ENCODE peak calls at places on chromosomes 4 and X, in six cellular contexts. One of them, this sample, is unnamed.

GRCh38 chr4:76723916-76724315 is 174.0 kb downstream of the SOWAHB start:
- ATAC-seq in body of pancreas: peak
- ATAC-seq in HepG2: no peak
- ATAC-seq in Panc1: no peak
- ATAC-seq in WTC11: no peak
- ATAC-seq in activated CD8-positive, alpha-beta T cell treated with anti-CD3 and anti-CD28 coated beads for 36 hours: no peak
- ATAC-seq in this sample: no peak

GRCh38 chrX:108090474-108091265 is 672 bp downstream of the PSMD10 start:
- ATAC-seq in body of pancreas: no peak
- ATAC-seq in HepG2: peak
- ATAC-seq in Panc1: no peak
- ATAC-seq in WTC11: no peak
- ATAC-seq in activated CD8-positive, alpha-beta T cell treated with anti-CD3 and anti-CD28 coated beads for 36 hours: no peak
- ATAC-seq in this sample: no peak

GRCh38 chr4:15551740-15552446 is 82.2 kb downstream of the CC2D2A start:
- ATAC-seq in body of pancreas: peak
- ATAC-seq in HepG2: peak
- ATAC-seq in Panc1: no peak
- ATAC-seq in WTC11: no peak
- ATAC-seq in activated CD8-positive, alpha-beta T cell treated with anti-CD3 and anti-CD28 coated beads for 36 hours: no peak
- ATAC-seq in this sample: no peak

GRCh38 chrX:70129811-70130210 is 3.4 kb upstream of the IGBP1 start:
- ATAC-seq in body of pancreas: no peak
- ATAC-seq in HepG2: no peak
- ATAC-seq in Panc1: no peak
- ATAC-seq in WTC11: no peak
- ATAC-seq in activated CD8-positive, alpha-beta T cell treated with anti-CD3 and anti-CD28 coated beads for 36 hours: no peak
- ATAC-seq in this sample: no peak

GRCh38 chr4:110171981-110172380 is 26.4 kb downstream of the ELOVL6 start:
- ATAC-seq in body of pancreas: no peak
- ATAC-seq in HepG2: no peak
- ATAC-seq in Panc1: no peak
- ATAC-seq in WTC11: no peak
- ATAC-seq in activated CD8-positive, alpha-beta T cell treated with anti-CD3 and anti-CD28 coated beads for 36 hours: no peak
- ATAC-seq in this sample: no peak

GRCh38 chr4:114287079-114287696 is 307.7 kb upstream of the ARSJ start:
- ATAC-seq in body of pancreas: no peak
- ATAC-seq in HepG2: peak
- ATAC-seq in Panc1: no peak
- ATAC-seq in WTC11: no peak
- ATAC-seq in activated CD8-positive, alpha-beta T cell treated with anti-CD3 and anti-CD28 coated beads for 36 hours: no peak
- ATAC-seq in this sample: no peak

GRCh38 chrX:39900788-39901170 is 197.0 kb downstream of the BCOR start:
- ATAC-seq in body of pancreas: no peak
- ATAC-seq in HepG2: no peak
- ATAC-seq in Panc1: no peak
- ATAC-seq in WTC11: peak
- ATAC-seq in activated CD8-positive, alpha-beta T cell treated with anti-CD3 and anti-CD28 coated beads for 36 hours: no peak
- ATAC-seq in this sample: no peak

GRCh38 chrX:118437283-118437682 is 58.3 kb upstream of the DOCK11 start:
- ATAC-seq in body of pancreas: no peak
- ATAC-seq in HepG2: no peak
- ATAC-seq in Panc1: no peak
- ATAC-seq in WTC11: no peak
- ATAC-seq in activated CD8-positive, alpha-beta T cell treated with anti-CD3 and anti-CD28 coated beads for 36 hours: no peak
- ATAC-seq in this sample: no peak

GRCh38 chrX:14039344-14039743 is 9.7 kb upstream of the GEMIN8 start:
- ATAC-seq in body of pancreas: no peak
- ATAC-seq in HepG2: peak
- ATAC-seq in Panc1: no peak
- ATAC-seq in WTC11: no peak
- ATAC-seq in activated CD8-positive, alpha-beta T cell treated with anti-CD3 and anti-CD28 coated beads for 36 hours: peak
- ATAC-seq in this sample: no peak

GRCh38 chr4:106140601-106141000 is 175.4 kb downstream of the TBCK start:
- ATAC-seq in body of pancreas: no peak
- ATAC-seq in HepG2: no peak
- ATAC-seq in Panc1: no peak
- ATAC-seq in WTC11: no peak
- ATAC-seq in activated CD8-positive, alpha-beta T cell treated with anti-CD3 and anti-CD28 coated beads for 36 hours: no peak
- ATAC-seq in this sample: no peak

GRCh38 chr4:94595013-94595412 is 143.3 kb downstream of the PDLIM5 start:
- ATAC-seq in body of pancreas: no peak
- ATAC-seq in HepG2: no peak
- ATAC-seq in Panc1: no peak
- ATAC-seq in WTC11: no peak
- ATAC-seq in activated CD8-positive, alpha-beta T cell treated with anti-CD3 and anti-CD28 coated beads for 36 hours: no peak
- ATAC-seq in this sample: no peak

GRCh38 chr4:168119100-168119499 is 26.8 kb downstream of the ANXA10 start:
- ATAC-seq in body of pancreas: no peak
- ATAC-seq in HepG2: no peak
- ATAC-seq in Panc1: no peak
- ATAC-seq in WTC11: no peak
- ATAC-seq in activated CD8-positive, alpha-beta T cell treated with anti-CD3 and anti-CD28 coated beads for 36 hours: no peak
- ATAC-seq in this sample: no peak

GRCh38 chr4:26515936-26516335 is 25.7 kb upstream of the CCKAR start:
- ATAC-seq in body of pancreas: no peak
- ATAC-seq in HepG2: no peak
- ATAC-seq in Panc1: no peak
- ATAC-seq in WTC11: no peak
- ATAC-seq in activated CD8-positive, alpha-beta T cell treated with anti-CD3 and anti-CD28 coated beads for 36 hours: no peak
- ATAC-seq in this sample: no peak

GRCh38 chrX:111270339-111270738 is at the start of gene CAPN6:
- ATAC-seq in body of pancreas: peak
- ATAC-seq in HepG2: no peak
- ATAC-seq in Panc1: no peak
- ATAC-seq in WTC11: peak
- ATAC-seq in activated CD8-positive, alpha-beta T cell treated with anti-CD3 and anti-CD28 coated beads for 36 hours: no peak
- ATAC-seq in this sample: peak

GRCh38 chrX:100319716-100320115 is 90.4 kb downstream of the PCDH19 start:
- ATAC-seq in body of pancreas: no peak
- ATAC-seq in HepG2: no peak
- ATAC-seq in Panc1: no peak
- ATAC-seq in WTC11: no peak
- ATAC-seq in activated CD8-positive, alpha-beta T cell treated with anti-CD3 and anti-CD28 coated beads for 36 hours: no peak
- ATAC-seq in this sample: no peak

GRCh38 chr4:91243132-91243531 is 1060.6 kb upstream of the GRID2 start:
- ATAC-seq in body of pancreas: no peak
- ATAC-seq in HepG2: no peak
- ATAC-seq in Panc1: peak
- ATAC-seq in WTC11: no peak
- ATAC-seq in activated CD8-positive, alpha-beta T cell treated with anti-CD3 and anti-CD28 coated beads for 36 hours: no peak
- ATAC-seq in this sample: no peak

GRCh38 chrX:154827624-154828408 is 6.6 kb downstream of the SMIM9 start:
- ATAC-seq in body of pancreas: no peak
- ATAC-seq in HepG2: no peak
- ATAC-seq in Panc1: no peak
- ATAC-seq in WTC11: no peak
- ATAC-seq in activated CD8-positive, alpha-beta T cell treated with anti-CD3 and anti-CD28 coated beads for 36 hours: peak
- ATAC-seq in this sample: no peak

GRCh38 chrX:7711167-7711566 is 131.8 kb upstream of the VCX start:
- ATAC-seq in body of pancreas: no peak
- ATAC-seq in HepG2: no peak
- ATAC-seq in Panc1: no peak
- ATAC-seq in WTC11: no peak
- ATAC-seq in activated CD8-positive, alpha-beta T cell treated with anti-CD3 and anti-CD28 coated beads for 36 hours: no peak
- ATAC-seq in this sample: no peak

GRCh38 chr4:1753692-1754311 is 32.5 kb downstream of the TACC3 start:
- ATAC-seq in body of pancreas: peak
- ATAC-seq in HepG2: peak
- ATAC-seq in Panc1: no peak
- ATAC-seq in WTC11: no peak
- ATAC-seq in activated CD8-positive, alpha-beta T cell treated with anti-CD3 and anti-CD28 coated beads for 36 hours: no peak
- ATAC-seq in this sample: no peak

GRCh38 chr4:133865606-133866327 is 335.8 kb downstream of the PABPC4L start:
- ATAC-seq in body of pancreas: peak
- ATAC-seq in HepG2: no peak
- ATAC-seq in Panc1: peak
- ATAC-seq in WTC11: peak
- ATAC-seq in activated CD8-positive, alpha-beta T cell treated with anti-CD3 and anti-CD28 coated beads for 36 hours: no peak
- ATAC-seq in this sample: no peak

GRCh38 chr4:165838575-165838974 is 34.5 kb upstream of the TLL1 start:
- ATAC-seq in body of pancreas: peak
- ATAC-seq in HepG2: no peak
- ATAC-seq in Panc1: no peak
- ATAC-seq in WTC11: no peak
- ATAC-seq in activated CD8-positive, alpha-beta T cell treated with anti-CD3 and anti-CD28 coated beads for 36 hours: no peak
- ATAC-seq in this sample: peak

GRCh38 chr4:45971108-45971507 is 152.7 kb downstream of the GABRG1 start:
- ATAC-seq in body of pancreas: no peak
- ATAC-seq in HepG2: no peak
- ATAC-seq in Panc1: no peak
- ATAC-seq in WTC11: no peak
- ATAC-seq in activated CD8-positive, alpha-beta T cell treated with anti-CD3 and anti-CD28 coated beads for 36 hours: no peak
- ATAC-seq in this sample: no peak

GRCh38 chrX:42678133-42678532 is 99.8 kb downstream of the PPP1R2C start:
- ATAC-seq in body of pancreas: peak
- ATAC-seq in HepG2: no peak
- ATAC-seq in Panc1: no peak
- ATAC-seq in WTC11: no peak
- ATAC-seq in activated CD8-positive, alpha-beta T cell treated with anti-CD3 and anti-CD28 coated beads for 36 hours: no peak
- ATAC-seq in this sample: no peak

GRCh38 chr4:91592125-91592524 is 711.6 kb upstream of the GRID2 start:
- ATAC-seq in body of pancreas: no peak
- ATAC-seq in HepG2: no peak
- ATAC-seq in Panc1: no peak
- ATAC-seq in WTC11: peak
- ATAC-seq in activated CD8-positive, alpha-beta T cell treated with anti-CD3 and anti-CD28 coated beads for 36 hours: no peak
- ATAC-seq in this sample: no peak

GRCh38 chr4:14222630-14223029 is 595.1 kb upstream of the BOD1L1 start:
- ATAC-seq in body of pancreas: no peak
- ATAC-seq in HepG2: no peak
- ATAC-seq in Panc1: no peak
- ATAC-seq in WTC11: no peak
- ATAC-seq in activated CD8-positive, alpha-beta T cell treated with anti-CD3 and anti-CD28 coated beads for 36 hours: no peak
- ATAC-seq in this sample: no peak

GRCh38 chr4:3134201-3134600 is 59.7 kb downstream of the HTT start:
- ATAC-seq in body of pancreas: peak
- ATAC-seq in HepG2: no peak
- ATAC-seq in Panc1: no peak
- ATAC-seq in WTC11: no peak
- ATAC-seq in activated CD8-positive, alpha-beta T cell treated with anti-CD3 and anti-CD28 coated beads for 36 hours: no peak
- ATAC-seq in this sample: no peak

GRCh38 chr4:78312989-78313753 is 238.4 kb upstream of the ANXA3 start:
- ATAC-seq in body of pancreas: no peak
- ATAC-seq in HepG2: no peak
- ATAC-seq in Panc1: no peak
- ATAC-seq in WTC11: no peak
- ATAC-seq in activated CD8-positive, alpha-beta T cell treated with anti-CD3 and anti-CD28 coated beads for 36 hours: peak
- ATAC-seq in this sample: no peak

GRCh38 chr4:138870739-138871633 is 144.6 kb upstream of the NOCT start:
- ATAC-seq in body of pancreas: peak
- ATAC-seq in HepG2: peak
- ATAC-seq in Panc1: peak
- ATAC-seq in WTC11: peak
- ATAC-seq in activated CD8-positive, alpha-beta T cell treated with anti-CD3 and anti-CD28 coated beads for 36 hours: peak
- ATAC-seq in this sample: peak

GRCh38 chrX:118231464-118231863 is 114.4 kb upstream of the WDR44 start:
- ATAC-seq in body of pancreas: no peak
- ATAC-seq in HepG2: no peak
- ATAC-seq in Panc1: no peak
- ATAC-seq in WTC11: no peak
- ATAC-seq in activated CD8-positive, alpha-beta T cell treated with anti-CD3 and anti-CD28 coated beads for 36 hours: no peak
- ATAC-seq in this sample: no peak

GRCh38 chrX:73850124-73851013 is 287.4 kb downstream of the CHIC1 start:
- ATAC-seq in body of pancreas: no peak
- ATAC-seq in HepG2: peak
- ATAC-seq in Panc1: peak
- ATAC-seq in WTC11: peak
- ATAC-seq in activated CD8-positive, alpha-beta T cell treated with anti-CD3 and anti-CD28 coated beads for 36 hours: no peak
- ATAC-seq in this sample: no peak
- TF ChIP-seq CTCF in body of pancreas: peak
- TF ChIP-seq CTCF in HepG2: peak
- TF ChIP-seq CTCF in Panc1: peak
- TF ChIP-seq CTCF in WTC11: no peak
- TF ChIP-seq CTCF in activated CD8-positive, alpha-beta T cell treated with anti-CD3 and anti-CD28 coated beads for 36 hours: no peak
- TF ChIP-seq CTCF in this sample: no peak

GRCh38 chr4:61619528-61619927 is 419.4 kb downstream of the ADGRL3 start:
- ATAC-seq in body of pancreas: no peak
- ATAC-seq in HepG2: peak
- ATAC-seq in Panc1: no peak
- ATAC-seq in WTC11: peak
- ATAC-seq in activated CD8-positive, alpha-beta T cell treated with anti-CD3 and anti-CD28 coated beads for 36 hours: no peak
- ATAC-seq in this sample: no peak
- TF ChIP-seq CTCF in body of pancreas: no peak
- TF ChIP-seq CTCF in HepG2: no peak
- TF ChIP-seq CTCF in Panc1: peak
- TF ChIP-seq CTCF in WTC11: no peak
- TF ChIP-seq CTCF in activated CD8-positive, alpha-beta T cell treated with anti-CD3 and anti-CD28 coated beads for 36 hours: no peak
- TF ChIP-seq CTCF in this sample: no peak

GRCh38 chr4:176575141-176575731 is 217.5 kb downstream of the VEGFC start:
- ATAC-seq in body of pancreas: no peak
- ATAC-seq in HepG2: no peak
- ATAC-seq in Panc1: no peak
- ATAC-seq in WTC11: no peak
- ATAC-seq in activated CD8-positive, alpha-beta T cell treated with anti-CD3 and anti-CD28 coated beads for 36 hours: no peak
- ATAC-seq in this sample: peak

GRCh38 chr4:176565044-176565443 is 227.7 kb downstream of the VEGFC start:
- ATAC-seq in body of pancreas: no peak
- ATAC-seq in HepG2: no peak
- ATAC-seq in Panc1: no peak
- ATAC-seq in WTC11: no peak
- ATAC-seq in activated CD8-positive, alpha-beta T cell treated with anti-CD3 and anti-CD28 coated beads for 36 hours: no peak
- ATAC-seq in this sample: no peak

GRCh38 chr4:176566769-176567168 is 226.0 kb downstream of the VEGFC start:
- ATAC-seq in body of pancreas: no peak
- ATAC-seq in HepG2: no peak
- ATAC-seq in Panc1: no peak
- ATAC-seq in WTC11: no peak
- ATAC-seq in activated CD8-positive, alpha-beta T cell treated with anti-CD3 and anti-CD28 coated beads for 36 hours: no peak
- ATAC-seq in this sample: no peak

GRCh38 chr4:176563591-176563990 is 229.1 kb downstream of the VEGFC start:
- ATAC-seq in body of pancreas: no peak
- ATAC-seq in HepG2: no peak
- ATAC-seq in Panc1: no peak
- ATAC-seq in WTC11: no peak
- ATAC-seq in activated CD8-positive, alpha-beta T cell treated with anti-CD3 and anti-CD28 coated beads for 36 hours: no peak
- ATAC-seq in this sample: no peak

DNA sequence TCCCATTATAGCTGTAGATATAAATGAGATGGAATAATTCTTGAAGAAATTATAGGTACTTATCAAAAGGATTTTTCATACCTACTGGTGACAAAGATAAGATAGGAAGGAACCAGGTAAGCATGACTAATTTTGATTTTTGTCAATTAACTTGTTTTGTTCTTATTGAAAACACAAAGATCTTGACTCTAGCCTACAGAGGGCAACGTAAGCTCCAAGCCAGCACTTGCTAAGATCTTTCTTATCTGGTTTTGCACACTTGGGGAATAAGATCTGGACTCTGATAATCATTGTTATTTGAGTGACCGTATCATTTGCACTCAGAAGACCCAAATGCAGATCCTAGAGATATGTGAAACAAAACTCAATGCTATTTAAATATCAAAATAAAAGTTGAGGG is 223.4 kb downstream of the VEGFC start:
- ATAC-seq in body of pancreas: no peak
- ATAC-seq in HepG2: no peak
- ATAC-seq in Panc1: no peak
- ATAC-seq in WTC11: no peak
- ATAC-seq in activated CD8-positive, alpha-beta T cell treated with anti-CD3 and anti-CD28 coated beads for 36 hours: no peak
- ATAC-seq in this sample: no peak
- TF ChIP-seq CTCF in body of pancreas: no peak
- TF ChIP-seq CTCF in HepG2: no peak
- TF ChIP-seq CTCF in Panc1: peak
- TF ChIP-seq CTCF in WTC11: no peak
- TF ChIP-seq CTCF in activated CD8-positive, alpha-beta T cell treated with anti-CD3 and anti-CD28 coated beads for 36 hours: no peak
- TF ChIP-seq CTCF in this sample: no peak

GRCh38 chr4:140149851-140150635 is 3.9 kb downstream of the MAML3 start:
- ATAC-seq in body of pancreas: peak
- ATAC-seq in HepG2: no peak
- ATAC-seq in Panc1: peak
- ATAC-seq in WTC11: peak
- ATAC-seq in activated CD8-positive, alpha-beta T cell treated with anti-CD3 and anti-CD28 coated beads for 36 hours: peak
- ATAC-seq in this sample: no peak
- TF ChIP-seq CTCF in body of pancreas: peak
- TF ChIP-seq CTCF in HepG2: no peak
- TF ChIP-seq CTCF in Panc1: no peak
- TF ChIP-seq CTCF in WTC11: no peak
- TF ChIP-seq CTCF in activated CD8-positive, alpha-beta T cell treated with anti-CD3 and anti-CD28 coated beads for 36 hours: no peak
- TF ChIP-seq CTCF in this sample: peak